ENCODE peak calls at places on chromosomes 16 and 17, in ten cellular contexts. One of them, this sample, is unnamed.

GRCh38 chr16:24853830-24854229 is 8.1 kb downstream of the SLC5A11 start:
- DNase-seq in GM12878: no peak
- DNase-seq in HepG2: no peak
- DNase-seq in SK-N-SH: peak; percentile 75
- DNase-seq in hepatocyte: peak; percentile 49
- DNase-seq in MM.1S: no peak
- DNase-seq in IMR-90: peak; percentile 66
- DNase-seq in endothelial cell of umbilical vein: peak; percentile 63
- DNase-seq in fibroblast of lung: peak; percentile 36
- DNase-seq in PC-3: peak; percentile 78
- DNase-seq in this sample: no peak

GRCh38 chr17:64377769-64378282 is 12.8 kb downstream of the PECAM1 start:
- DNase-seq in GM12878: no peak
- DNase-seq in HepG2: peak; percentile 73
- DNase-seq in SK-N-SH: no peak
- DNase-seq in hepatocyte: no peak
- DNase-seq in MM.1S: no peak
- DNase-seq in IMR-90: peak; percentile 60
- DNase-seq in endothelial cell of umbilical vein: peak; percentile 57
- DNase-seq in fibroblast of lung: peak; percentile 93
- DNase-seq in PC-3: peak; percentile 88
- DNase-seq in this sample: no peak

GRCh38 chr17:11880714-11881113 is 116.6 kb downstream of the ZNF18 start:
- DNase-seq in GM12878: no peak
- DNase-seq in HepG2: peak; percentile 52
- DNase-seq in SK-N-SH: peak; percentile 22
- DNase-seq in hepatocyte: peak; percentile 76
- DNase-seq in MM.1S: peak; percentile 22
- DNase-seq in IMR-90: no peak
- DNase-seq in endothelial cell of umbilical vein: no peak
- DNase-seq in fibroblast of lung: no peak
- DNase-seq in PC-3: peak; percentile 56
- DNase-seq in this sample: peak; percentile 71

GRCh38 chr16:69486272-69486671 is 61.9 kb downstream of the CYB5B start:
- DNase-seq in GM12878: no peak
- DNase-seq in HepG2: no peak
- DNase-seq in SK-N-SH: no peak
- DNase-seq in hepatocyte: no peak
- DNase-seq in MM.1S: no peak
- DNase-seq in IMR-90: no peak
- DNase-seq in endothelial cell of umbilical vein: no peak
- DNase-seq in fibroblast of lung: no peak
- DNase-seq in PC-3: no peak
- DNase-seq in this sample: no peak

GRCh38 chr17:62966426-62967110 is 533 bp downstream of the TANC2 start:
- DNase-seq in GM12878: no peak
- DNase-seq in HepG2: no peak
- DNase-seq in SK-N-SH: no peak
- DNase-seq in hepatocyte: peak; percentile 28
- DNase-seq in MM.1S: no peak
- DNase-seq in IMR-90: peak; percentile 18
- DNase-seq in endothelial cell of umbilical vein: peak; percentile 32
- DNase-seq in fibroblast of lung: no peak
- DNase-seq in PC-3: peak; percentile 41
- DNase-seq in this sample: no peak

GRCh38 chr16:22323173-22323997 is 26.2 kb downstream of the POLR3E start:
- DNase-seq in GM12878: no peak
- DNase-seq in HepG2: no peak
- DNase-seq in SK-N-SH: no peak
- DNase-seq in hepatocyte: no peak
- DNase-seq in MM.1S: no peak
- DNase-seq in IMR-90: no peak
- DNase-seq in endothelial cell of umbilical vein: no peak
- DNase-seq in fibroblast of lung: no peak
- DNase-seq in PC-3: no peak
- DNase-seq in this sample: no peak

GRCh38 chr16:58392215-58393137 is at the start of gene GINS3:
- DNase-seq in GM12878: peak; percentile 48
- DNase-seq in HepG2: peak; percentile 86
- DNase-seq in SK-N-SH: peak; percentile 91
- DNase-seq in hepatocyte: peak; percentile 89
- DNase-seq in MM.1S: peak; percentile 85
- DNase-seq in IMR-90: peak; percentile 90
- DNase-seq in endothelial cell of umbilical vein: peak; percentile 82
- DNase-seq in fibroblast of lung: peak; percentile 91
- DNase-seq in PC-3: peak; percentile 77
- DNase-seq in this sample: peak; percentile 96

GRCh38 chr17:31392002-31392855 is 754 bp downstream of the RAB11FIP4 start:
- DNase-seq in GM12878: no peak
- DNase-seq in HepG2: no peak
- DNase-seq in SK-N-SH: peak; percentile 79
- DNase-seq in hepatocyte: no peak
- DNase-seq in MM.1S: no peak
- DNase-seq in IMR-90: no peak
- DNase-seq in endothelial cell of umbilical vein: no peak
- DNase-seq in fibroblast of lung: no peak
- DNase-seq in PC-3: no peak
- DNase-seq in this sample: no peak

GRCh38 chr17:73160980-73161630 is 3.7 kb upstream of the SSTR2 start:
- DNase-seq in GM12878: no peak
- DNase-seq in HepG2: no peak
- DNase-seq in SK-N-SH: no peak
- DNase-seq in hepatocyte: no peak
- DNase-seq in MM.1S: no peak
- DNase-seq in IMR-90: no peak
- DNase-seq in endothelial cell of umbilical vein: no peak
- DNase-seq in fibroblast of lung: no peak
- DNase-seq in PC-3: no peak
- DNase-seq in this sample: peak; percentile 46

DNA sequence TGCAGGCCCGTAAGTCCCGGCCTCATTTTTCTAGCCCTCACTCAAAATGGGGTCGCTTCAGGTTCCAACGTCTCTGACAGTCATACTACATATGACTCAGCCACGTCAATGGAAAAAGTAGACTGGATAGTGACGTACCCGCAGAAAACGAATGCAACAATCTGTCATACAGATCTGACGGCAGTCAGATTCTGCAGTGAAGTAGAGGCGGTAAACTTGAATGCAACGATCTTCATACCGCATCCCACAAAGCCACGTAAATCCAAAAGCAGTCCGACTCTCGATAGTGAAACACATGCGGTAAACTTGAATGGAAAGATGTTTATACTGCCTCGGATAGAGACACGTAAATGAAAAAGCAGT is 38.4 kb upstream of the ARL4D start:
- DNase-seq in GM12878: no peak
- DNase-seq in HepG2: peak; percentile 73
- DNase-seq in SK-N-SH: peak; percentile 44
- DNase-seq in hepatocyte: peak; percentile 73
- DNase-seq in MM.1S: peak; percentile 66
- DNase-seq in IMR-90: peak; percentile 97
- DNase-seq in endothelial cell of umbilical vein: peak; percentile 74
- DNase-seq in fibroblast of lung: peak; percentile 79
- DNase-seq in PC-3: peak; percentile 69
- DNase-seq in this sample: peak; percentile 89
- H2AFZ ChIP-seq in GM12878: peak overlapping the region; percentile 40
- H2AFZ ChIP-seq in HepG2: no peak overlapping the region
- H2AFZ ChIP-seq in SK-N-SH: peak overlapping the region; percentile 72
- H2AFZ ChIP-seq in hepatocyte: no peak overlapping the region
- H2AFZ ChIP-seq in MM.1S: peak overlapping the region; percentile 8
- H2AFZ ChIP-seq in IMR-90: peak overlapping the region; percentile 56
- H2AFZ ChIP-seq in endothelial cell of umbilical vein: peak overlapping the region; percentile 49
- H2AFZ ChIP-seq in fibroblast of lung: peak overlapping the region; percentile 68
- H2AFZ ChIP-seq in PC-3: no peak overlapping the region
- H2AFZ ChIP-seq in this sample: peak overlapping the region; percentile 22

GRCh38 chr17:50955160-50955559 is 89.0 kb upstream of the TOB1 start:
- DNase-seq in GM12878: no peak
- DNase-seq in HepG2: no peak
- DNase-seq in SK-N-SH: no peak
- DNase-seq in hepatocyte: no peak
- DNase-seq in MM.1S: no peak
- DNase-seq in IMR-90: no peak
- DNase-seq in endothelial cell of umbilical vein: no peak
- DNase-seq in fibroblast of lung: no peak
- DNase-seq in PC-3: no peak
- DNase-seq in this sample: no peak
- H3K4me3 ChIP-seq in GM12878: no peak overlapping the region
- H3K4me3 ChIP-seq in HepG2: no peak overlapping the region
- H3K4me3 ChIP-seq in SK-N-SH: no peak overlapping the region
- H3K4me3 ChIP-seq in hepatocyte: no peak overlapping the region
- H3K4me3 ChIP-seq in MM.1S: no peak overlapping the region
- H3K4me3 ChIP-seq in IMR-90: no peak overlapping the region
- H3K4me3 ChIP-seq in endothelial cell of umbilical vein: no peak overlapping the region
- H3K4me3 ChIP-seq in fibroblast of lung: no peak overlapping the region
- H3K4me3 ChIP-seq in PC-3: no peak overlapping the region
- H3K4me3 ChIP-seq in this sample: no peak overlapping the region

GRCh38 chr16:11198375-11198774 is 57.6 kb downstream of the SOCS1 start:
- DNase-seq in GM12878: no peak
- DNase-seq in HepG2: no peak
- DNase-seq in SK-N-SH: no peak
- DNase-seq in hepatocyte: no peak
- DNase-seq in MM.1S: no peak
- DNase-seq in IMR-90: no peak
- DNase-seq in endothelial cell of umbilical vein: no peak
- DNase-seq in fibroblast of lung: no peak
- DNase-seq in PC-3: no peak
- DNase-seq in this sample: no peak

GRCh38 chr16:11202260-11203091 is 53.5 kb downstream of the SOCS1 start:
- DNase-seq in GM12878: peak; percentile 62
- DNase-seq in HepG2: no peak
- DNase-seq in SK-N-SH: no peak
- DNase-seq in hepatocyte: no peak
- DNase-seq in MM.1S: no peak
- DNase-seq in IMR-90: peak; percentile 65
- DNase-seq in endothelial cell of umbilical vein: no peak
- DNase-seq in fibroblast of lung: peak; percentile 57
- DNase-seq in PC-3: no peak
- DNase-seq in this sample: peak; percentile 69

GRCh38 chr16:11201498-11202259 is 54.3 kb downstream of the SOCS1 start:
- DNase-seq in GM12878: no peak
- DNase-seq in HepG2: peak; percentile 67
- DNase-seq in SK-N-SH: peak; percentile 51
- DNase-seq in hepatocyte: peak; percentile 50
- DNase-seq in MM.1S: no peak
- DNase-seq in IMR-90: peak; percentile 93
- DNase-seq in endothelial cell of umbilical vein: peak; percentile 87
- DNase-seq in fibroblast of lung: peak; percentile 72
- DNase-seq in PC-3: peak; percentile 96
- DNase-seq in this sample: no peak

GRCh38 chr16:11198817-11199216 is 57.2 kb downstream of the SOCS1 start:
- DNase-seq in GM12878: no peak
- DNase-seq in HepG2: no peak
- DNase-seq in SK-N-SH: no peak
- DNase-seq in hepatocyte: peak; percentile 42
- DNase-seq in MM.1S: no peak
- DNase-seq in IMR-90: no peak
- DNase-seq in endothelial cell of umbilical vein: no peak
- DNase-seq in fibroblast of lung: no peak
- DNase-seq in PC-3: peak; percentile 80
- DNase-seq in this sample: no peak

GRCh38 chr16:11200523-11201063 is 55.4 kb downstream of the SOCS1 start:
- DNase-seq in GM12878: no peak
- DNase-seq in HepG2: no peak
- DNase-seq in SK-N-SH: no peak
- DNase-seq in hepatocyte: no peak
- DNase-seq in MM.1S: no peak
- DNase-seq in IMR-90: no peak
- DNase-seq in endothelial cell of umbilical vein: no peak
- DNase-seq in fibroblast of lung: no peak
- DNase-seq in PC-3: no peak
- DNase-seq in this sample: no peak
- H3K9me3 ChIP-seq in GM12878: no peaks in the 10 kb centered on the region
- H3K9me3 ChIP-seq in HepG2: no peaks in the 10 kb centered on the region
- H3K9me3 ChIP-seq in SK-N-SH: no peaks in the 10 kb centered on the region
- H3K9me3 ChIP-seq in hepatocyte: no peaks in the 10 kb centered on the region
- H3K9me3 ChIP-seq in MM.1S: no peaks in the 10 kb centered on the region
- H3K9me3 ChIP-seq in IMR-90: peaks cover 5% of the 10 kb centered on the region
- H3K9me3 ChIP-seq in endothelial cell of umbilical vein: no peaks in the 10 kb centered on the region
- H3K9me3 ChIP-seq in fibroblast of lung: no peaks in the 10 kb centered on the region
- H3K9me3 ChIP-seq in PC-3: no peaks in the 10 kb centered on the region
- H3K9me3 ChIP-seq in this sample: no peaks in the 10 kb centered on the region

DNA sequence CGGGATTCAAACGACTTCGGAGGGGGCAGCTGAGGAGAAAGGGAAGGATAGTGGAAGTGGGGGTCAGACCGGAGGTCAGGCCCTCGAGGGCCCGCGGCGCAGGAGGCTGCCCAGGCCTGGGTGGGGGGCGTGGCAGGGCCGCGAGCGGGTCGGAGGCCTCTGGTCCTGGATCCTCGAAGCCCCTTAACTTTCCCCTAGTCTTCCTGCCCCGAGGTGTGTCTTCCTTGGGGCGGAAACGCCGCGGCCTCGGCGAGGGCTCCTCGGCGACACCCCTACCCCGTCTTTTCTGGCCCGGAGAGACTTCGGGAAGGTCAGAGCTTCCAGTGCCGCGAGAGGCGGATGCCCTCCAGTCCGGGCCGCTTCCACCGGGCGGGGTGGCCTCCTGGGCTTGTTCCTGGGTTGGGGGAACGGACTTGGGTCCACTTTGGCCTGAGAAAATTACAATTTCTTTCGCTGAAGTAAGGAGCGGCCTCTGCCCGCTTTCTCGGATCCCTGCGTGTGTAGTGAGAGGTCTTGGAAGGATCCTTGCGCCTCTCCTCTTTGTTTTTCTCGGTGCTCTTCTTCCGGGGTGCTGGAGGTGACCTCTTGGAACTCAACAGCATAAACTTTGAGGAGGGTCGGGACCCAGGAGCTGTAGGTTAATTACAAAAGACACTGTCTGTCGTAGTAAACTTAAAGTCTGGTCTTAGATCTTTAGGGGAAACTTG is 501 bp downstream of the IST1 start:
- DNase-seq in GM12878: no peak
- DNase-seq in HepG2: no peak
- DNase-seq in SK-N-SH: no peak
- DNase-seq in hepatocyte: peak; percentile 55
- DNase-seq in MM.1S: peak; percentile 27
- DNase-seq in IMR-90: peak; percentile 50
- DNase-seq in endothelial cell of umbilical vein: no peak
- DNase-seq in fibroblast of lung: peak; percentile 55
- DNase-seq in PC-3: peak; percentile 9
- DNase-seq in this sample: peak; percentile 75
- H2AFZ ChIP-seq in GM12878: peak overlapping the region; percentile 45
- H2AFZ ChIP-seq in HepG2: no peak overlapping the region
- H2AFZ ChIP-seq in SK-N-SH: peak overlapping the region; percentile 69
- H2AFZ ChIP-seq in hepatocyte: peak overlapping the region; percentile 61
- H2AFZ ChIP-seq in MM.1S: peak overlapping the region; percentile 82
- H2AFZ ChIP-seq in IMR-90: peak overlapping the region; percentile 95
- H2AFZ ChIP-seq in endothelial cell of umbilical vein: peak overlapping the region; percentile 71
- H2AFZ ChIP-seq in fibroblast of lung: peak overlapping the region; percentile 52
- H2AFZ ChIP-seq in PC-3: peak overlapping the region; percentile 81
- H2AFZ ChIP-seq in this sample: peak overlapping the region; percentile 88

DNA sequence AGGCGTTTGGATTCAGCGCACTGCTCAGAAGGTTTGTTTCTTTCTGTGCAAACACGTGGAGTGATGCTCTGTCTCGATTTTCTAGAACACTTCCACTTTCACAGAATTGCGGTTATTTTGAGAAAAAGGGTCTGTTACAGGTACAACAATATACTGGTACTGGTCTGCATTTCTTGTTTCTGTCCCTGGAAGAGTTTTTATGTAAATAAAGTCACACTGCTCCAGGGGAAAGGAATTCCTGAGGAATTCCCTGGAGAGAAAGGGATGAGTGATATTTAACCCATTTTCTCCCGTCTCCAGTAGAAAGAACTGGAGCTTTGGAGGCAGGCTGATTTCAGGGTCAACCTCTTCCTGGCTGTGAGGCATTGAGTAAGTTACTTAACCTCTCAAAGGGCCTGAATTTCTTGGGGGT is 16.2 kb upstream of the RMI2 start:
- DNase-seq in GM12878: peak; percentile 57
- DNase-seq in HepG2: no peak
- DNase-seq in SK-N-SH: no peak
- DNase-seq in hepatocyte: no peak
- DNase-seq in MM.1S: peak; percentile 70
- DNase-seq in IMR-90: peak; percentile 44
- DNase-seq in endothelial cell of umbilical vein: no peak
- DNase-seq in fibroblast of lung: peak; percentile 40
- DNase-seq in PC-3: peak; percentile 19
- DNase-seq in this sample: peak; percentile 73
- H3K4me3 ChIP-seq in GM12878: peak overlapping the region; percentile 56
- H3K4me3 ChIP-seq in HepG2: peak overlapping the region; percentile 6
- H3K4me3 ChIP-seq in SK-N-SH: peak overlapping the region; percentile 1
- H3K4me3 ChIP-seq in hepatocyte: no peak overlapping the region
- H3K4me3 ChIP-seq in MM.1S: peak overlapping the region; percentile 38
- H3K4me3 ChIP-seq in IMR-90: peak overlapping the region; percentile 9
- H3K4me3 ChIP-seq in endothelial cell of umbilical vein: no peak overlapping the region
- H3K4me3 ChIP-seq in fibroblast of lung: peak overlapping the region; percentile 1
- H3K4me3 ChIP-seq in PC-3: peak overlapping the region; percentile 46
- H3K4me3 ChIP-seq in this sample: peak overlapping the region; percentile 55